ENCODE peak calls at places on chromosomes 1 and 21, in four cellular contexts. O is GM12878, N is HepG2, T is H1. B is an unnamed sample.

GRCh38 chr1:10104844-10105243 is 72.1 kb downstream of the UBE4B start:
- DNase-seq in T (no peak), N (no peak), O (no peak), B (no peak)

GRCh38 chr1:20666804-20667203 is 5.6 kb upstream of the DDOST start:
- DNase-seq in O (peak; percentile 7), N (no peak), T (no peak), B (peak; percentile 55)

GRCh38 chr1:153192697-153193096 is 10.5 kb upstream of the LELP1 start:
- DNase-seq in O (no peak), N (peak; percentile 8), T (no peak), B (no peak)

GRCh38 chr1:154837034-154837678 is 32.9 kb downstream of the KCNN3 start:
- DNase-seq in O (no peak), T (no peak), N (no peak), B (no peak)

GRCh38 chr1:10852486-10852885 is 56.0 kb upstream of the CASZ1 start:
- DNase-seq in T (no peak), O (no peak), N (no peak), B (no peak)

GRCh38 chr1:111600295-111600694 is 19.3 kb upstream of the RAP1A start:
- DNase-seq in T (no peak), N (no peak), O (no peak), B (no peak)

GRCh38 chr1:203017061-203017460 is 9.2 kb upstream of the PPFIA4 start:
- DNase-seq in N (no peak), O (no peak), T (no peak), B (no peak)

GRCh38 chr1:231028676-231029075 is 11.4 kb downstream of the FAM89A start:
- DNase-seq in T (no peak), N (no peak), O (no peak), B (no peak)

GRCh38 chr21:26964379-26964778 is 2.5 kb downstream of the ADAMTS5 start:
- DNase-seq in T (no peak), O (no peak), N (no peak), B (no peak)

GRCh38 chr1:112307930-112308329 is 88.1 kb upstream of the CTTNBP2NL start:
- DNase-seq in O (no peak), T (no peak), N (no peak), B (no peak)

GRCh38 chr1:42937836-42938595 is 20.7 kb downstream of the SLC2A1 start:
- DNase-seq in T (no peak), N (no peak), O (no peak), B (no peak)

GRCh38 chr1:109658533-109659051 is 2.7 kb downstream of the GSTM4 start:
- DNase-seq in N (no peak), O (no peak), T (no peak), B (no peak)

GRCh38 chr21:34011660-34012059 is 61.7 kb upstream of the MRPS6 start:
- DNase-seq in N (no peak), O (no peak), T (no peak), B (no peak)

GRCh38 chr1:70487910-70488665 is 77.0 kb downstream of the CTH start:
- DNase-seq in O (peak; percentile 16), N (peak; percentile 43), T (peak; percentile 23), B (peak; percentile 45)

GRCh38 chr1:8712413-8713229 is 104.8 kb downstream of the RERE start:
- DNase-seq in T (no peak), N (peak; percentile 87), O (no peak), B (no peak)

GRCh38 chr1:149844096-149844495 is 55.3 kb upstream of the BOLA1 start:
- DNase-seq in O (no peak), N (peak; percentile 43), T (no peak), B (no peak)

GRCh38 chr1:205454903-205455335 is 926 bp downstream of the BLACAT1 start:
- DNase-seq in O (no peak), N (no peak), T (no peak), B (no peak)

GRCh38 chr1:51843948-51844347 is 34.6 kb downstream of the NRDC start:
- DNase-seq in O (no peak), T (no peak), N (no peak), B (peak; percentile 10)

GRCh38 chr1:21564521-21565095 is 55.4 kb downstream of the ALPL start:
- DNase-seq in O (no peak), N (no peak), T (no peak), B (no peak)

GRCh38 chr1:192747942-192748341 is 60.9 kb upstream of the RGS2 start:
- DNase-seq in N (no peak), O (no peak), T (no peak), B (peak; percentile 4)

GRCh38 chr1:241097479-241097878 is 259.5 kb downstream of the RGS7 start:
- DNase-seq in O (no peak), T (no peak), N (no peak), B (no peak)

GRCh38 chr1:53606197-53607095 is 132.5 kb downstream of the GLIS1 start:
- DNase-seq in O (no peak), N (no peak), T (no peak), B (peak; percentile 24)

GRCh38 chr1:209080170-209080781 is 503.2 kb upstream of the CAMK1G start:
- DNase-seq in O (no peak), N (no peak), T (no peak), B (no peak)

GRCh38 chr1:17289756-17290155 is 18.2 kb upstream of the PADI4 start:
- DNase-seq in N (no peak), T (no peak), O (no peak), B (no peak)

GRCh38 chr1:182890927-182891610 is 51.9 kb downstream of the DHX9 start:
- DNase-seq in O (no peak), T (no peak), N (no peak), B (no peak)

GRCh38 chr1:26360051-26360806 is 6.3 kb upstream of the CRYBG2 start:
- DNase-seq in N (no peak), O (no peak), T (no peak), B (peak; percentile 86)

GRCh38 chr1:91757760-91758545 is 128.0 kb downstream of the TGFBR3 start:
- DNase-seq in O (no peak), T (no peak), N (no peak), B (no peak)

GRCh38 chr1:33300673-33301072 is 20.2 kb downstream of the A3GALT2 start:
- DNase-seq in O (no peak), N (no peak), T (no peak), B (no peak)

GRCh38 chr1:119483441-119484200 is 23.4 kb upstream of the HSD3B1 start:
- DNase-seq in T (no peak), N (no peak), O (no peak), B (no peak)

GRCh38 chr1:63662056-63662836 is 69.0 kb downstream of the PGM1 start:
- DNase-seq in N (no peak), O (no peak), T (no peak), B (no peak)

GRCh38 chr1:20211511-20211931 is 25.2 kb upstream of the PLA2G2C start:
- DNase-seq in T (no peak), O (no peak), N (no peak), B (no peak)

GRCh38 chr1:73886721-73887120 is 311.3 kb downstream of the LRRIQ3 start:
- DNase-seq in N (no peak), T (no peak), O (no peak), B (no peak)

GRCh38 chr1:79859212-79859948 is 852.9 kb upstream of the ADGRL4 start:
- DNase-seq in O (no peak), T (no peak), N (no peak), B (no peak)

GRCh38 chr1:98030976-98031375 is 110.1 kb upstream of the DPYD start:
- DNase-seq in T (no peak), N (no peak), O (no peak), B (no peak)

GRCh38 chr1:112358798-112359408 is 37.1 kb upstream of the CTTNBP2NL start:
- DNase-seq in N (peak; percentile 30), T (peak; percentile 41), O (no peak), B (peak; percentile 56)

GRCh38 chr1:55575571-55576279 is 360.6 kb upstream of the USP24 start:
- DNase-seq in T (no peak), O (no peak), N (no peak), B (no peak)

GRCh38 chr1:90488451-90488850 is 228.7 kb downstream of the BARHL2 start:
- DNase-seq in O (no peak), N (no peak), T (no peak), B (no peak)

GRCh38 chr21:29261555-29262540 is 36.9 kb upstream of the BACH1 start:
- DNase-seq in N (no peak), T (no peak), O (no peak), B (no peak)

DNA sequence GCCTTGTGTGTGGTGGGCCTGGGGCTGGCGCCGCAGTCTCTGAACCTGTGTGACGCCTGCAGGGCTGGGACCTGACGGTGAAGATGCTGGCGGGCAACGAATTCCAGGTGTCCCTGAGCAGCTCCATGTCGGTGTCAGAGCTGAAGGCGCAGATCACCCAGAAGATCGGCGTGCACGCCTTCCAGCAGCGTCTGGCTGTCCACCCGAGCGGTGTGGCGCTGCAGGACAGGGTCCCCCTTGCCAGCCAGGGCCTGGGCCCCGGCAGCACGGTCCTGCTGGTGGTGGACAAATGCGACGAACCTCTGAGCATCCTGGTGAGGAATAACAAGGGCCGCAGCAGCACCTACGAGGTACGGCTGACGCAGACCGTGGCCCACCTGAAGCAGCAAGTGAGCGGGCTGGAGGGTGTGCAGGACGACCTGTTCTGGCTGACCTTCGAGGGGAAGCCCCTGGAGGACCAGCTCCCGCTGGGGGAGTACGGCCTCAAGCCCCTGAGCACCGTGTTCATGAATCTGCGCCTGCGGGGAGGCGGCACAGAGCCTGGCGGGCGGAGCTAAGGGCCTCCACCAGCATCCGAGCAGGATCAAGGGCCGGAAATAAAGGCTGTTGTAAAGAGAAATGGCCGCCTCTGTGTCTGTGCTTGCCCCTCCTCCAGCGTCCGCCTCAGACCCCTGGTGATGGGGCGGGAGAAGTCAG is 773 bp downstream of the ISG15 start:
- DNase-seq in O (no peak), N (no peak), T (no peak), B (no peak)
- TF ChIP-seq TCF12 in O (no peak), N (no peak), T (no peak), B (no peak)

GRCh38 chr1:156874142-156874541 is 13.5 kb downstream of the NTRK1 start:
- DNase-seq in O (no peak), T (no peak), N (no peak), B (no peak)

GRCh38 chr1:156869455-156869854 is 8.8 kb downstream of the NTRK1 start:
- DNase-seq in O (no peak), N (no peak), T (no peak), B (no peak)

GRCh38 chr1:156873659-156874058 is 13.0 kb downstream of the NTRK1 start:
- DNase-seq in N (no peak), T (no peak), O (no peak), B (no peak)

GRCh38 chr1:156868341-156868740 is 7.7 kb downstream of the NTRK1 start:
- DNase-seq in N (no peak), O (no peak), T (no peak), B (no peak)

DNA sequence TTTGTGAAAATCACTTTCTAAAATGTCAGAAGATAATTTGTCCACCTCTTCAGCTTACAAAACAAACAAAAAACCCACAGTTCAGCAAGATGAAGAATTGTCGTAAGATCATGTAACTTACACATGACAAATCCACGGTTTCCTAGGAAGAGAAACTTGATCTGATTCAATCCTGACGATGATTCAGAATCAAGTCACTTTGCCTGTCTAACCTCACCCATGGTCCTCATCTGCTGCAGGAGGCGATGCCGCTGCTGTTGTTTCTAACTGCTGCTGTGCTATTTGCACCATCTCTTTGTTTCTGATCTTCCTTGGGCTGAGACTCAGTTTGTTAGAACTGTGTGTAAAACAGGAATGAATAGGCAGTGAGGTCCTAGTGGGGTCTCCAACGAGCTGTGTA is 10.1 kb downstream of the NTRK1 start:
- DNase-seq in O (no peak), T (no peak), N (no peak), B (no peak)
- TF ChIP-seq SIN3A in O (no peak), T (no peak), N (no peak), B (no peak)

GRCh38 chr1:24901791-24902470 is 28.1 kb downstream of the RUNX3 start:
- DNase-seq in O (no peak), N (no peak), T (no peak), B (no peak)
- TF ChIP-seq TCF12 in O (no peak), N (no peak), T (no peak), B (no peak)

GRCh38 chr1:46401964-46402626 is 8.0 kb downstream of the FAAH start:
- DNase-seq in T (no peak), N (peak; percentile 40), O (no peak), B (no peak)
- TF ChIP-seq SIN3A in T (no peak), N (no peak), O (no peak), B (no peak)

B was measured in SK-N-SH.